ENCODE peak calls at places on chromosome 16, in six cellular contexts. U is activated naive CD4-positive, alpha-beta T cell treated with Interleukin-2 at 50 U/mL for 16 hours; I is stimulated activated CD4-positive, alpha-beta T cell treated with anti-CD3 and anti-CD28 coated beads, TNF-alpha, amount 100 ng/mL, for 4 hours; D is bronchial epithelial cell; C is ACHN; M is HS-5. W is an unnamed sample.

GRCh38 chr16:65733706-65734105 is 611.8 kb upstream of the CDH11 start:
- DNase-seq in D (peak), M (no peak), C (no peak), U (no peak), I (no peak), W (no peak)

GRCh38 chr16:916400-916799 is 54.4 kb downstream of the LMF1 start:
- DNase-seq in M (no peak), D (no peak), U (no peak), C (no peak), I (no peak), W (no peak)

GRCh38 chr16:84220851-84221250 is 19.0 kb downstream of the KCNG4 start:
- DNase-seq in D (no peak), M (no peak), I (no peak), C (no peak), U (no peak), W (no peak)

GRCh38 chr16:20610892-20611349 is 34.8 kb upstream of the ACSM2B start:
- DNase-seq in I (no peak), U (no peak), D (no peak), M (no peak), C (no peak), W (no peak)

GRCh38 chr16:64428463-64428862 is 693.4 kb downstream of the CDH11 start:
- DNase-seq in U (no peak), C (peak), D (peak), I (no peak), M (peak), W (no peak)

GRCh38 chr16:70399951-70400350 is 38.9 kb downstream of the ST3GAL2 start:
- DNase-seq in C (no peak), D (no peak), M (no peak), U (no peak), I (no peak), W (no peak)

GRCh38 chr16:31250782-31251384 is 8.9 kb upstream of the ITGAM start:
- DNase-seq in C (no peak), U (no peak), D (no peak), M (no peak), I (no peak), W (no peak)

GRCh38 chr16:79278506-79278905 is 322.0 kb downstream of the MAF start:
- DNase-seq in I (no peak), U (peak), M (no peak), C (no peak), D (no peak), W (no peak)

GRCh38 chr16:84065536-84066132 is 23.0 kb upstream of the SLC38A8 start:
- DNase-seq in U (peak), M (no peak), C (peak), I (no peak), D (peak), W (peak)

GRCh38 chr16:3112881-3113574 is 642 bp downstream of the ZNF205 start:
- DNase-seq in U (no peak), M (no peak), C (no peak), I (no peak), D (no peak), W (no peak)

GRCh38 chr16:89722392-89723278 is 1.3 kb downstream of the ZNF276 start:
- DNase-seq in U (peak), D (peak), C (no peak), I (no peak), M (no peak), W (no peak)

GRCh38 chr16:85686912-85687591 is 1.7 kb downstream of the GINS2 start:
- DNase-seq in D (no peak), U (no peak), C (no peak), M (no peak), I (no peak), W (no peak)

GRCh38 chr16:84177740-84178070 is 9.2 kb downstream of the TAF1C start:
- DNase-seq in M (no peak), C (peak), D (peak), U (no peak), I (no peak), W (no peak)

GRCh38 chr16:31242197-31242596 is 17.6 kb upstream of the ITGAM start:
- DNase-seq in I (no peak), D (no peak), C (no peak), M (no peak), U (no peak), W (no peak)

GRCh38 chr16:82136956-82137818 is 32.8 kb downstream of the MPHOSPH6 start:
- DNase-seq in U (no peak), I (no peak), M (no peak), C (no peak), D (no peak), W (no peak)

GRCh38 chr16:77234611-77235010 is 35.4 kb downstream of the SYCE1L start:
- DNase-seq in I (no peak), U (no peak), M (no peak), C (no peak), D (peak), W (no peak)

GRCh38 chr16:2498531-2499253 is 15.1 kb upstream of the ATP6V0C start:
- DNase-seq in C (no peak), M (no peak), D (peak), I (no peak), U (no peak), W (no peak)

GRCh38 chr16:89593841-89594240 is 18.3 kb downstream of the CPNE7 start:
- DNase-seq in U (peak), M (no peak), C (no peak), I (no peak), D (no peak), W (no peak)

GRCh38 chr16:26993511-26993910 is 73.2 kb upstream of the C16orf82 start:
- DNase-seq in C (no peak), U (no peak), D (no peak), M (no peak), I (no peak), W (no peak)

GRCh38 chr16:81315271-81316175 is 761 bp downstream of the GAN start:
- DNase-seq in C (peak), I (peak), M (no peak), U (peak), D (peak), W (no peak)

GRCh38 chr16:745739-746138 is 4.9 kb upstream of the CIAO3 start:
- DNase-seq in M (no peak), U (no peak), C (peak), D (no peak), I (no peak), W (no peak)

GRCh38 chr16:3654249-3654991 is at the start of gene DNASE1:
- DNase-seq in M (peak), I (no peak), D (peak), U (peak), C (peak), W (peak)

GRCh38 chr16:86227801-86228200 is 282.5 kb upstream of the FOXF1 start:
- DNase-seq in C (no peak), I (no peak), D (no peak), U (no peak), M (no peak), W (no peak)

GRCh38 chr16:21326459-21326858 is 48.4 kb upstream of the CRYM start:
- DNase-seq in C (peak), D (no peak), U (no peak), I (no peak), M (no peak), W (no peak)

GRCh38 chr16:69176033-69176780 is 10.8 kb upstream of the SNTB2 start:
- DNase-seq in U (no peak), M (no peak), D (no peak), I (no peak), C (no peak), W (no peak)

GRCh38 chr16:35599429-35600165 is 2140.2 kb downstream of the TP53TG3F start:
- DNase-seq in M (no peak), U (no peak), C (peak), D (peak), I (no peak), W (no peak)

GRCh38 chr16:84976644-84977400 is 34.5 kb downstream of the ZDHHC7 start:
- DNase-seq in C (no peak), I (no peak), D (no peak), U (no peak), M (no peak), W (no peak)

GRCh38 chr16:66511615-66512500 is 38.1 kb downstream of the TK2 start:
- DNase-seq in D (peak), M (peak), I (no peak), U (no peak), C (peak), W (no peak)

GRCh38 chr16:73011926-73012325 is 36.0 kb downstream of the ZFHX3 start:
- DNase-seq in M (no peak), D (no peak), U (no peak), C (no peak), I (no peak), W (no peak)

GRCh38 chr16:84117482-84117843 is 721 bp upstream of the MBTPS1 start:
- DNase-seq in I (peak), U (peak), M (peak), D (peak), C (no peak), W (no peak)

GRCh38 chr16:50719401-50720337 is 22.2 kb upstream of the CYLD start:
- DNase-seq in C (no peak), U (no peak), M (no peak), I (no peak), D (no peak), W (no peak)